ENCODE peak calls at places on chromosomes 16 and 17, in seven cellular contexts. One of them, this sample, is unnamed.

GRCh38 chr17:39224778-39225307 is 902 bp downstream of the STAC2 start:
- DNase-seq in hippocampal formation: no peak
- DNase-seq in NCI-H345: no peak
- DNase-seq in heart left ventricle: no peak
- DNase-seq in activated CD8-positive, alpha-beta T cell treated with anti-CD3 and anti-CD28 coated beads for 36 hours: no peak
- DNase-seq in substantia nigra: no peak
- DNase-seq in psoas muscle: no peak
- DNase-seq in this sample: no peak

GRCh38 chr16:15567823-15568222 is 75.1 kb downstream of the MARF1 start:
- DNase-seq in hippocampal formation: no peak
- DNase-seq in NCI-H345: no peak
- DNase-seq in heart left ventricle: no peak
- DNase-seq in activated CD8-positive, alpha-beta T cell treated with anti-CD3 and anti-CD28 coated beads for 36 hours: no peak
- DNase-seq in substantia nigra: no peak
- DNase-seq in psoas muscle: no peak
- DNase-seq in this sample: no peak

GRCh38 chr16:88743693-88744519 is 37.6 kb downstream of the CTU2 start:
- DNase-seq in hippocampal formation: peak
- DNase-seq in NCI-H345: peak
- DNase-seq in heart left ventricle: peak
- DNase-seq in activated CD8-positive, alpha-beta T cell treated with anti-CD3 and anti-CD28 coated beads for 36 hours: peak
- DNase-seq in substantia nigra: peak
- DNase-seq in psoas muscle: peak
- DNase-seq in this sample: peak

GRCh38 chr16:61887903-61888302 is 148.3 kb downstream of the CDH8 start:
- DNase-seq in hippocampal formation: peak
- DNase-seq in NCI-H345: no peak
- DNase-seq in heart left ventricle: no peak
- DNase-seq in activated CD8-positive, alpha-beta T cell treated with anti-CD3 and anti-CD28 coated beads for 36 hours: no peak
- DNase-seq in substantia nigra: peak
- DNase-seq in psoas muscle: no peak
- DNase-seq in this sample: peak

GRCh38 chr17:21539146-21539545 is 153.2 kb upstream of the KCNJ18 start:
- DNase-seq in hippocampal formation: no peak
- DNase-seq in NCI-H345: no peak
- DNase-seq in heart left ventricle: no peak
- DNase-seq in activated CD8-positive, alpha-beta T cell treated with anti-CD3 and anti-CD28 coated beads for 36 hours: no peak
- DNase-seq in substantia nigra: no peak
- DNase-seq in psoas muscle: no peak
- DNase-seq in this sample: no peak

GRCh38 chr17:44931376-44931775 is 16.1 kb upstream of the GFAP start:
- DNase-seq in hippocampal formation: no peak
- DNase-seq in NCI-H345: no peak
- DNase-seq in heart left ventricle: no peak
- DNase-seq in activated CD8-positive, alpha-beta T cell treated with anti-CD3 and anti-CD28 coated beads for 36 hours: no peak
- DNase-seq in substantia nigra: no peak
- DNase-seq in psoas muscle: no peak
- DNase-seq in this sample: peak

GRCh38 chr16:74071996-74072559 is 224.5 kb upstream of the PSMD7 start:
- DNase-seq in hippocampal formation: no peak
- DNase-seq in NCI-H345: no peak
- DNase-seq in heart left ventricle: no peak
- DNase-seq in activated CD8-positive, alpha-beta T cell treated with anti-CD3 and anti-CD28 coated beads for 36 hours: no peak
- DNase-seq in substantia nigra: no peak
- DNase-seq in psoas muscle: no peak
- DNase-seq in this sample: no peak

GRCh38 chr17:7858487-7858832 is 657 bp downstream of the CYB5D1 start:
- DNase-seq in hippocampal formation: no peak
- DNase-seq in NCI-H345: peak
- DNase-seq in heart left ventricle: peak
- DNase-seq in activated CD8-positive, alpha-beta T cell treated with anti-CD3 and anti-CD28 coated beads for 36 hours: peak
- DNase-seq in substantia nigra: no peak
- DNase-seq in psoas muscle: peak
- DNase-seq in this sample: peak

GRCh38 chr17:35523296-35523695 is 14.2 kb downstream of the SLFN12L start:
- DNase-seq in hippocampal formation: no peak
- DNase-seq in NCI-H345: no peak
- DNase-seq in heart left ventricle: no peak
- DNase-seq in activated CD8-positive, alpha-beta T cell treated with anti-CD3 and anti-CD28 coated beads for 36 hours: no peak
- DNase-seq in substantia nigra: no peak
- DNase-seq in psoas muscle: no peak
- DNase-seq in this sample: no peak

GRCh38 chr17:61144137-61144536 is 255.5 kb upstream of the TBX2 start:
- DNase-seq in hippocampal formation: no peak
- DNase-seq in NCI-H345: no peak
- DNase-seq in heart left ventricle: no peak
- DNase-seq in activated CD8-positive, alpha-beta T cell treated with anti-CD3 and anti-CD28 coated beads for 36 hours: no peak
- DNase-seq in substantia nigra: no peak
- DNase-seq in psoas muscle: no peak
- DNase-seq in this sample: no peak

GRCh38 chr17:42683407-42684031 is 1.2 kb downstream of the CNTNAP1 start:
- DNase-seq in hippocampal formation: peak
- DNase-seq in NCI-H345: no peak
- DNase-seq in heart left ventricle: peak
- DNase-seq in activated CD8-positive, alpha-beta T cell treated with anti-CD3 and anti-CD28 coated beads for 36 hours: peak
- DNase-seq in substantia nigra: no peak
- DNase-seq in psoas muscle: peak
- DNase-seq in this sample: peak

GRCh38 chr16:9665851-9666271 is 516.4 kb downstream of the GRIN2A start:
- DNase-seq in hippocampal formation: no peak
- DNase-seq in NCI-H345: no peak
- DNase-seq in heart left ventricle: no peak
- DNase-seq in activated CD8-positive, alpha-beta T cell treated with anti-CD3 and anti-CD28 coated beads for 36 hours: no peak
- DNase-seq in substantia nigra: no peak
- DNase-seq in psoas muscle: no peak
- DNase-seq in this sample: no peak

GRCh38 chr16:13176711-13177110 is 275.3 kb downstream of the SHISA9 start:
- DNase-seq in hippocampal formation: no peak
- DNase-seq in NCI-H345: no peak
- DNase-seq in heart left ventricle: no peak
- DNase-seq in activated CD8-positive, alpha-beta T cell treated with anti-CD3 and anti-CD28 coated beads for 36 hours: no peak
- DNase-seq in substantia nigra: no peak
- DNase-seq in psoas muscle: no peak
- DNase-seq in this sample: no peak

GRCh38 chr17:44220211-44221071 is 966 bp upstream of the UBTF start:
- DNase-seq in hippocampal formation: peak
- DNase-seq in NCI-H345: peak
- DNase-seq in heart left ventricle: peak
- DNase-seq in activated CD8-positive, alpha-beta T cell treated with anti-CD3 and anti-CD28 coated beads for 36 hours: peak
- DNase-seq in substantia nigra: no peak
- DNase-seq in psoas muscle: peak
- DNase-seq in this sample: peak

GRCh38 chr17:58504826-58505351 is 9.5 kb downstream of the MTMR4 start:
- DNase-seq in hippocampal formation: no peak
- DNase-seq in NCI-H345: no peak
- DNase-seq in heart left ventricle: no peak
- DNase-seq in activated CD8-positive, alpha-beta T cell treated with anti-CD3 and anti-CD28 coated beads for 36 hours: no peak
- DNase-seq in substantia nigra: no peak
- DNase-seq in psoas muscle: no peak
- DNase-seq in this sample: no peak

GRCh38 chr17:81400939-81401726 is 5.9 kb downstream of the BAHCC1 start:
- DNase-seq in hippocampal formation: no peak
- DNase-seq in NCI-H345: no peak
- DNase-seq in heart left ventricle: no peak
- DNase-seq in activated CD8-positive, alpha-beta T cell treated with anti-CD3 and anti-CD28 coated beads for 36 hours: no peak
- DNase-seq in substantia nigra: no peak
- DNase-seq in psoas muscle: no peak
- DNase-seq in this sample: no peak

GRCh38 chr16:56675685-56676210 is 6.1 kb downstream of the MT1H start:
- DNase-seq in hippocampal formation: no peak
- DNase-seq in NCI-H345: no peak
- DNase-seq in heart left ventricle: no peak
- DNase-seq in activated CD8-positive, alpha-beta T cell treated with anti-CD3 and anti-CD28 coated beads for 36 hours: peak
- DNase-seq in substantia nigra: no peak
- DNase-seq in psoas muscle: no peak
- DNase-seq in this sample: no peak

GRCh38 chr16:70576431-70577255 is 53.0 kb downstream of the SF3B3 start:
- DNase-seq in hippocampal formation: no peak
- DNase-seq in NCI-H345: no peak
- DNase-seq in heart left ventricle: no peak
- DNase-seq in activated CD8-positive, alpha-beta T cell treated with anti-CD3 and anti-CD28 coated beads for 36 hours: no peak
- DNase-seq in substantia nigra: no peak
- DNase-seq in psoas muscle: no peak
- DNase-seq in this sample: no peak

GRCh38 chr17:73103661-73104335 is 11.3 kb upstream of the SLC39A11 start:
- DNase-seq in hippocampal formation: no peak
- DNase-seq in NCI-H345: no peak
- DNase-seq in heart left ventricle: no peak
- DNase-seq in activated CD8-positive, alpha-beta T cell treated with anti-CD3 and anti-CD28 coated beads for 36 hours: no peak
- DNase-seq in substantia nigra: no peak
- DNase-seq in psoas muscle: no peak
- DNase-seq in this sample: no peak

GRCh38 chr16:89374393-89374948 is 115.9 kb downstream of the ANKRD11 start:
- DNase-seq in hippocampal formation: peak
- DNase-seq in NCI-H345: no peak
- DNase-seq in heart left ventricle: no peak
- DNase-seq in activated CD8-positive, alpha-beta T cell treated with anti-CD3 and anti-CD28 coated beads for 36 hours: no peak
- DNase-seq in substantia nigra: peak
- DNase-seq in psoas muscle: no peak
- DNase-seq in this sample: no peak

GRCh38 chr17:2140683-2141082 is 85.8 kb downstream of the HIC1 start:
- DNase-seq in hippocampal formation: no peak
- DNase-seq in NCI-H345: no peak
- DNase-seq in heart left ventricle: no peak
- DNase-seq in activated CD8-positive, alpha-beta T cell treated with anti-CD3 and anti-CD28 coated beads for 36 hours: no peak
- DNase-seq in substantia nigra: no peak
- DNase-seq in psoas muscle: no peak
- DNase-seq in this sample: no peak

GRCh38 chr16:85264752-85265151 is 152.5 kb upstream of the CIBAR2 start:
- DNase-seq in hippocampal formation: no peak
- DNase-seq in NCI-H345: no peak
- DNase-seq in heart left ventricle: no peak
- DNase-seq in activated CD8-positive, alpha-beta T cell treated with anti-CD3 and anti-CD28 coated beads for 36 hours: no peak
- DNase-seq in substantia nigra: no peak
- DNase-seq in psoas muscle: no peak
- DNase-seq in this sample: no peak

GRCh38 chr16:56300901-56301351 is 109.6 kb downstream of the GNAO1 start:
- DNase-seq in hippocampal formation: no peak
- DNase-seq in NCI-H345: no peak
- DNase-seq in heart left ventricle: no peak
- DNase-seq in activated CD8-positive, alpha-beta T cell treated with anti-CD3 and anti-CD28 coated beads for 36 hours: no peak
- DNase-seq in substantia nigra: no peak
- DNase-seq in psoas muscle: peak
- DNase-seq in this sample: no peak

GRCh38 chr16:65909310-65910050 is 457.0 kb upstream of the CDH5 start:
- DNase-seq in hippocampal formation: no peak
- DNase-seq in NCI-H345: peak
- DNase-seq in heart left ventricle: no peak
- DNase-seq in activated CD8-positive, alpha-beta T cell treated with anti-CD3 and anti-CD28 coated beads for 36 hours: no peak
- DNase-seq in substantia nigra: no peak
- DNase-seq in psoas muscle: no peak
- DNase-seq in this sample: no peak

GRCh38 chr16:7509919-7510705 is 177.5 kb downstream of the RBFOX1 start:
- DNase-seq in hippocampal formation: no peak
- DNase-seq in NCI-H345: no peak
- DNase-seq in heart left ventricle: no peak
- DNase-seq in activated CD8-positive, alpha-beta T cell treated with anti-CD3 and anti-CD28 coated beads for 36 hours: no peak
- DNase-seq in substantia nigra: no peak
- DNase-seq in psoas muscle: no peak
- DNase-seq in this sample: no peak

GRCh38 chr16:57976331-57976796 is 5.4 kb upstream of the CNGB1 start:
- DNase-seq in hippocampal formation: peak
- DNase-seq in NCI-H345: no peak
- DNase-seq in heart left ventricle: peak
- DNase-seq in activated CD8-positive, alpha-beta T cell treated with anti-CD3 and anti-CD28 coated beads for 36 hours: no peak
- DNase-seq in substantia nigra: peak
- DNase-seq in psoas muscle: no peak
- DNase-seq in this sample: no peak

GRCh38 chr17:41894791-41895331 is 23.9 kb downstream of the ACLY start:
- DNase-seq in hippocampal formation: no peak
- DNase-seq in NCI-H345: no peak
- DNase-seq in heart left ventricle: no peak
- DNase-seq in activated CD8-positive, alpha-beta T cell treated with anti-CD3 and anti-CD28 coated beads for 36 hours: no peak
- DNase-seq in substantia nigra: no peak
- DNase-seq in psoas muscle: peak
- DNase-seq in this sample: no peak

GRCh38 chr16:48958681-48959080 is 323.0 kb downstream of the CBLN1 start:
- DNase-seq in hippocampal formation: no peak
- DNase-seq in NCI-H345: no peak
- DNase-seq in heart left ventricle: no peak
- DNase-seq in activated CD8-positive, alpha-beta T cell treated with anti-CD3 and anti-CD28 coated beads for 36 hours: no peak
- DNase-seq in substantia nigra: no peak
- DNase-seq in psoas muscle: no peak
- DNase-seq in this sample: no peak

GRCh38 chr16:78127130-78127529 is 27.7 kb downstream of the WWOX start:
- DNase-seq in hippocampal formation: no peak
- DNase-seq in NCI-H345: no peak
- DNase-seq in heart left ventricle: no peak
- DNase-seq in activated CD8-positive, alpha-beta T cell treated with anti-CD3 and anti-CD28 coated beads for 36 hours: no peak
- DNase-seq in substantia nigra: no peak
- DNase-seq in psoas muscle: no peak
- DNase-seq in this sample: no peak

This sample was measured in aorta.